ENCODE peak calls at places on chromosomes 7 and 10, in nine cellular contexts. F, B, U, V, O, T, N, J and G are unnamed samples. For H3K9me3, the result is how much of the 10 kb centered on the place peaks cover.

GRCh38 chr10:78920011-78920410 is 148.8 kb upstream of the ZMIZ1 start:
- DNase-seq in V (no peak), N (no peak), F (no peak), O (no peak), T (no peak), B (no peak), J (no peak), U (no peak), G (no peak)

GRCh38 chr10:116756277-116756676 is 13.9 kb upstream of the HSPA12A start:
- DNase-seq in N (no peak), V (peak), T (no peak), J (no peak), B (no peak), F (no peak), U (no peak), O (peak), G (no peak)

GRCh38 chr7:94395141-94396041 is 696 bp downstream of the COL1A2 start:
- DNase-seq in V (peak), J (peak), B (peak), U (peak), T (no peak), O (peak), F (no peak), N (no peak), G (no peak)

GRCh38 chr7:97269741-97270140 is 152.2 kb downstream of the SDHAF3 start:
- DNase-seq in B (no peak), O (no peak), F (no peak), J (no peak), V (no peak), N (no peak), T (no peak), U (no peak), G (no peak)

GRCh38 chr10:68598978-68599753 is 39.0 kb downstream of the TET1 start:
- DNase-seq in U (peak), B (peak), J (no peak), N (no peak), F (peak), O (peak), T (no peak), V (peak), G (no peak)

GRCh38 chr10:91843083-91843482 is 44.9 kb downstream of the TNKS2 start:
- DNase-seq in J (no peak), B (no peak), U (no peak), F (no peak), V (no peak), O (no peak), T (no peak), N (no peak), G (no peak)

GRCh38 chr7:34869016-34869415 is 168.3 kb downstream of the DPY19L1 start:
- DNase-seq in O (no peak), T (no peak), N (no peak), J (no peak), B (no peak), V (no peak), F (no peak), U (no peak), G (no peak)

GRCh38 chr10:13865758-13866491 is 279.2 kb downstream of the PRPF18 start:
- DNase-seq in N (no peak), U (no peak), O (peak), V (no peak), J (no peak), T (no peak), B (no peak), F (peak), G (no peak)

GRCh38 chr7:75639893-75640600 is 98.7 kb downstream of the HIP1 start:
- DNase-seq in F (no peak), N (no peak), J (no peak), B (no peak), U (no peak), V (no peak), T (no peak), O (no peak), G (no peak)

GRCh38 chr10:132153616-132154217 is 33.0 kb upstream of the DPYSL4 start:
- DNase-seq in J (no peak), U (no peak), N (no peak), B (no peak), F (peak), O (no peak), V (no peak), T (no peak), G (no peak)

GRCh38 chr10:112807013-112807412 is 143.0 kb upstream of the TCF7L2 start:
- DNase-seq in J (no peak), V (no peak), U (peak), F (no peak), T (no peak), B (no peak), O (no peak), N (no peak), G (no peak)

GRCh38 chr7:18320971-18321567 is 174.5 kb upstream of the HDAC9 start:
- DNase-seq in T (no peak), O (no peak), V (no peak), B (no peak), J (peak), F (no peak), N (no peak), U (peak), G (peak)

GRCh38 chr7:113086431-113086888 is at the start of gene GPR85:
- DNase-seq in T (no peak), N (peak), V (peak), O (peak), F (peak), B (peak), U (peak), J (peak), G (peak)

GRCh38 chr10:12984165-12984747 is 17.3 kb downstream of the CCDC3 start:
- DNase-seq in O (no peak), F (no peak), J (no peak), T (no peak), N (no peak), B (no peak), U (no peak), V (no peak), G (no peak)

GRCh38 chr10:125087897-125088215 is 72.5 kb downstream of the CTBP2 start:
- DNase-seq in N (no peak), T (no peak), O (peak), U (no peak), V (no peak), B (no peak), F (peak), J (no peak), G (no peak)

GRCh38 chr10:97548828-97549455 is 23.6 kb upstream of the ANKRD2 start:
- DNase-seq in O (no peak), N (no peak), J (no peak), B (no peak), F (no peak), V (no peak), U (no peak), T (no peak), G (no peak)

GRCh38 chr7:43905954-43906326 is 456 bp downstream of the URGCP start:
- DNase-seq in N (no peak), U (peak), V (peak), T (no peak), O (peak), J (peak), B (no peak), F (peak), G (peak)

GRCh38 chr7:112167144-112167543 is 39.1 kb downstream of the DOCK4 start:
- DNase-seq in V (no peak), N (no peak), O (no peak), F (no peak), J (no peak), T (no peak), U (no peak), B (no peak), G (no peak)

GRCh38 chr10:78361031-78361430 is 327.4 kb downstream of the RPS24 start:
- DNase-seq in U (no peak), F (no peak), N (no peak), O (no peak), V (no peak), J (no peak), B (no peak), T (no peak), G (no peak)

GRCh38 chr7:56287429-56288138 is 171.4 kb upstream of the NUPR2 start:
- DNase-seq in T (peak), N (no peak), U (peak), B (no peak), V (no peak), F (peak), J (no peak), O (no peak), G (no peak)

GRCh38 chr7:27771111-27771510 is 31.1 kb downstream of the TAX1BP1 start:
- DNase-seq in O (no peak), N (no peak), U (no peak), T (no peak), V (no peak), F (no peak), B (no peak), J (no peak), G (no peak)

GRCh38 chr7:28921822-28922221 is 36.3 kb downstream of the TRIL start:
- DNase-seq in B (peak), J (peak), O (peak), F (no peak), V (peak), N (peak), U (peak), T (no peak), G (peak)

GRCh38 chr7:7795736-7796135 is 77.3 kb upstream of the RPA3 start:
- DNase-seq in F (no peak), U (no peak), O (no peak), V (no peak), J (no peak), B (no peak), T (no peak), N (no peak), G (no peak)

GRCh38 chr10:129394739-129395298 is 72.2 kb upstream of the MGMT start:
- DNase-seq in B (no peak), T (no peak), V (no peak), U (no peak), O (no peak), N (no peak), F (no peak), J (no peak), G (no peak)

GRCh38 chr7:155211173-155211572 is 86.5 kb upstream of the INSIG1 start:
- DNase-seq in T (no peak), N (no peak), V (no peak), J (no peak), F (no peak), O (no peak), B (no peak), U (no peak), G (no peak)

GRCh38 chr7:116726149-116726548 is 54.2 kb downstream of the MET start:
- DNase-seq in O (no peak), U (no peak), B (no peak), V (no peak), F (no peak), T (no peak), J (no peak), N (no peak), G (no peak)

GRCh38 chr10:102009801-102010425 is 46.1 kb downstream of the ARMH3 start:
- DNase-seq in B (peak), J (peak), F (no peak), T (peak), N (peak), V (peak), O (peak), U (peak), G (peak)

GRCh38 chr7:119572541-119572940 is 700.4 kb upstream of the KCND2 start:
- DNase-seq in J (no peak), N (no peak), O (no peak), F (peak), T (no peak), V (no peak), B (no peak), U (no peak), G (no peak)

GRCh38 chr7:157769016-157769869 is 432.4 kb downstream of the DNAJB6 start:
- DNase-seq in O (no peak), J (no peak), N (no peak), V (no peak), U (no peak), B (no peak), T (no peak), F (peak), G (no peak)

GRCh38 chr10:71860243-71861029 is 9.4 kb upstream of the PSAP start:
- DNase-seq in O (peak), F (peak), V (peak), T (peak), N (no peak), U (peak), B (peak), J (peak), G (no peak)

GRCh38 chr10:133007360-133007858 is 65.0 kb upstream of the CFAP46 start:
- DNase-seq in T (no peak), B (no peak), U (no peak), F (no peak), J (no peak), O (no peak), N (no peak), V (no peak), G (no peak)

GRCh38 chr7:80942261-80943041 is 23.6 kb upstream of the SEMA3C start:
- DNase-seq in U (peak), J (peak), N (no peak), O (peak), T (peak), B (peak), V (peak), F (peak), G (no peak)

GRCh38 chr10:52004342-52004949 is 305.1 kb upstream of the CSTF2T start:
- DNase-seq in U (peak), J (peak), O (no peak), T (no peak), F (no peak), B (peak), N (no peak), V (no peak), G (no peak)

GRCh38 chr10:68550747-68551411 is 9.3 kb upstream of the TET1 start:
- DNase-seq in T (no peak), U (peak), F (no peak), V (peak), J (peak), B (peak), O (no peak), N (peak), G (peak)

DNA sequence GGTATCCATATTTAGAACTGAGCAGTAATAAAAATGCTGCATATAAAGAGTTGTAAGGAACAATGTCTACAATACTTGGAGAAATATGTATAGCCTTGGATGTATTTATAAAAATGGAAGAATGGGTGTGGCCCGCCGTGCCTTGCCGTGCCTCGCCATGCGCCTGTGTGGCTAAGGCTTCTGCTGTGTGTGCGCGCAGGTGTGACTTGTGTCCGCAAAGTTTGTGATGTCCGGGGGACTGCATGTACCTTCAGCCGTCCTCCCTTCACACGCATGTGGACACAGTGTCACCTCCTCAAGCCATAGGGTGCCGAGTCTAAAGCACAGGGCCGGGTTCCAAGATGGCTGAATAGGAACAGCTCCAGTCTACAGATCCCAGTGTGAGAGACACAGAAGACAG is 9.8 kb downstream of the SAMD9 start:
- DNase-seq in U (no peak), F (no peak), N (no peak), J (no peak), V (no peak), T (no peak), B (no peak), O (no peak), G (no peak)
- H3K9me3 ChIP-seq in U (under half), F (under half), N (under half), J (under half), V (half or more), T (half or more), B (under half), O (under half), G (under half)

DNA sequence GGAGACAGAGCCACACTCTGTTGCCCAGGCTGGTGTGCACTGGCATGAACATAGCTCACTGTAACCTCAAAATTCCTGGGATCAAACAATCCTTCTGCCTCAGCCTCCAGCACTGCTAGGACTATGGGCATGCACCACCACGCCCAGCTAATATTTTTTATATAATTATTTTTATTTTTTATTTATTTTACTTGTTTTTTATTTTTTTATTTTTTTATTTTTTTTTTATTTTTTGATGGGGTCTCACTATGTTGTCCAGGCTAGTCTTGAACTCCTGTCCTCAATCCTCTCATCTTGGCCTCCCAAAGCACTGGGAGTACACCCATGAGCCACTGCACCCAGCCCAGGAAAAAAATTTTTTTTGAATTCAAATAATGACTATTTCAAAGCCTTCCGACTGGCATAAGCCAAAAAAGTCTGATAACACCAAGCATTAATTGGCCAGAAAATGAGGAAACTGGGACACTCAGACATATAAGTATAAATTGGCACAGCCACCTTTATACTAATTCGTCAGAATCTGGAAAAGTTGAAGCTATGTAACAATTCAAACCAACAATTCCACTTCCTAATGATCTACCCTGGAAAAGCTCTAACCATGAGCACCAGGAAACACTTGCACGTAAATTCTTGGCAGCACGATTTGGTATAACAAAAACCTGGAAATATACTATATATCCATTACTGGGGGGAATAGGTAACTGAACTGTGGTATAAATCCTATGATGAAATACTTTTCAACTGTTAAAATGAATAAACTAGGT is 6.3 kb downstream of the ZC3HAV1 start:
- DNase-seq in V (no peak), F (no peak), U (no peak), T (no peak), O (no peak), N (no peak), B (no peak), J (no peak), G (no peak)
- H3K4me3 ChIP-seq in V (no peak), F (peak), U (no peak), T (peak), O (no peak), N (peak), B (no peak), J (no peak), G (peak)

DNA sequence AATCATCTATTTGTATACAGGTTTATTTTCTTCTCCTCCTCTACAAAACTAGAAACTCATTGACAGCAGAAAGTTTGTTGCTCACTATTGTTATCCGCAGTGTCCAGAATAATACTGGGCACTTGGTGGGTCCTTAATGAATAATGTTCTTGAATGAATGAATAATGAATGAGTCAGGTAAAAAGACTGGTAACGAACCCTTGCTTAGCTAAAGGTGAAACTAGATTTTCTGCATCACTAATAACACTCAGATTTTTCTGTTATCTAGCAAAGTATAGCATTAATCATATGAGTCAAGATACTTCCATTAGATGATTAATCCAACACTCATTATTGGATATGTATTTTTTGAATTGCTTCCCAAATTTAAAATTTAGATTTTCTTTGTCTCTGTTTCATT is 953.2 kb downstream of the SORCS3 start:
- DNase-seq in O (no peak), U (no peak), N (no peak), B (no peak), J (no peak), F (no peak), T (no peak), V (no peak), G (no peak)
- H3K27ac ChIP-seq in O (no peak), U (no peak), N (no peak), B (no peak), J (no peak), F (no peak), T (no peak), V (no peak), G (no peak)

GRCh38 chr7:150463461-150463860 is 13.0 kb downstream of the GIMAP8 start:
- DNase-seq in T (no peak), B (no peak), U (no peak), N (no peak), F (no peak), V (no peak), J (no peak), O (no peak), G (no peak)

GRCh38 chr7:150461520-150461919 is 11.1 kb downstream of the GIMAP8 start:
- DNase-seq in O (no peak), V (no peak), J (no peak), B (no peak), U (no peak), T (no peak), F (no peak), N (no peak), G (no peak)

GRCh38 chr7:150462413-150462812 is 12.0 kb downstream of the GIMAP8 start:
- DNase-seq in B (no peak), O (no peak), N (no peak), F (no peak), T (no peak), J (no peak), V (no peak), U (no peak), G (no peak)

GRCh38 chr7:150458235-150458634 is 7.8 kb downstream of the GIMAP8 start:
- DNase-seq in V (no peak), J (peak), O (no peak), U (no peak), N (no peak), F (no peak), B (no peak), T (no peak), G (no peak)

GRCh38 chr7:150458756-150459155 is 8.3 kb downstream of the GIMAP8 start:
- DNase-seq in O (no peak), N (no peak), F (no peak), J (no peak), B (no peak), V (no peak), U (no peak), T (no peak), G (no peak)
- H3K9me3 ChIP-seq in O (under half), N (under half), F (under half), J (under half), B (under half), V (under half), U (under half), T (under half), G (under half)

DNA sequence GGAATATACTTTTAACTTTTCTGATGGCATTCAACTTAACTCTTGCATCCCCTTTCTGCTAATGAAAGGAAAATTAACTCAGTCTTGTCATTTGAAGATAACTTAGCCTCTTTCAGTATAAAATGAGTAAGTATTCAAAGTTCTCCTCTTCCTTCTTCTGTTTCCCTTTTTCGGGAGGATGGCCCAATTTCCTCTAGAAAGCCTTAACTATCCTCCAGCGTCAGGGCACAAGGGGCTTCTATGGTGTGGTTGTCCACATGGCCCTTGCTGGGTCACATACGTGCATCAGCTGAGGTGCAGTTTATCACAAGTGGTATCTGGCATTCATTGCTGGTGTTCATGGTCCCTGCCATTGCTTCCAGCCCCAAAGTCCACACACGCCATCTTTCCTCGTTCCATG is 17.8 kb upstream of the GSAP start:
- DNase-seq in O (no peak), F (no peak), B (no peak), V (no peak), T (no peak), U (no peak), J (no peak), N (no peak), G (no peak)
- H3K4me3 ChIP-seq in O (no peak), F (no peak), B (no peak), V (no peak), T (no peak), U (no peak), J (no peak), N (no peak), G (no peak)

GRCh38 chr7:105876964-105877601 is 684 bp upstream of the ATXN7L1 start:
- DNase-seq in V (peak), T (no peak), F (peak), J (peak), U (peak), B (no peak), N (peak), O (peak), G (no peak)
- H3K27ac ChIP-seq in V (peak), T (peak), F (no peak), J (peak), U (peak), B (peak), N (no peak), O (peak), G (peak)